ENCODE peak calls at places on chromosome 20, in seven cellular contexts. M is HFFc6; J is AG20443; W is body of pancreas; K is smooth muscle cell of the brain vasculature; I is SK-MEL-5; G is T-helper 2 cell treated with Interferon-gamma antibody and Interleukin-4, amounts not matched to agents 5 μg/mL and 100 μg/mL, for 36 hours. X is an unnamed sample.

GRCh38 chr20:58330229-58330628 is 20.7 kb downstream of the RAB22A start:
- DNase-seq in K (no peak), I (no peak), W (no peak), G (no peak), J (no peak), M (no peak), X (no peak)

GRCh38 chr20:58883243-58883691 is 30.8 kb downstream of the GNAS start:
- DNase-seq in J (peak), K (no peak), W (no peak), M (peak), I (no peak), G (no peak), X (no peak)

GRCh38 chr20:61817575-61817974 is 248.1 kb downstream of the TAF4 start:
- DNase-seq in G (no peak), W (no peak), I (no peak), M (no peak), J (no peak), K (no peak), X (no peak)

GRCh38 chr20:44137210-44137781 is 49.7 kb downstream of the JPH2 start:
- DNase-seq in I (no peak), J (peak), M (peak), K (no peak), G (no peak), W (no peak), X (no peak)

GRCh38 chr20:49517509-49518100 is 35.1 kb upstream of the KCNB1 start:
- DNase-seq in K (no peak), J (peak), I (no peak), G (no peak), W (no peak), M (no peak), X (no peak)

GRCh38 chr20:64232794-64233193 is 22.8 kb upstream of the PCMTD2 start:
- DNase-seq in W (no peak), G (no peak), I (no peak), K (no peak), M (no peak), J (no peak), X (no peak)

GRCh38 chr20:47146703-47147102 is 209.8 kb downstream of the ZMYND8 start:
- DNase-seq in J (peak), M (peak), G (no peak), K (peak), W (no peak), I (peak), X (no peak)

GRCh38 chr20:37989601-37990001 is 43.7 kb downstream of the TTI1 start:
- DNase-seq in G (no peak), K (no peak), M (no peak), I (no peak), J (no peak), W (peak), X (peak)

GRCh38 chr20:2829376-2829775 is 11.1 kb downstream of the PCED1A start:
- DNase-seq in M (no peak), I (no peak), K (no peak), W (no peak), J (no peak), G (no peak), X (no peak)

GRCh38 chr20:39878809-39879208 is 810.2 kb downstream of the MAFB start:
- DNase-seq in J (no peak), G (no peak), M (no peak), K (no peak), I (no peak), W (no peak), X (no peak)

GRCh38 chr20:51338692-51339440 is 203.7 kb downstream of the NFATC2 start:
- DNase-seq in W (no peak), K (no peak), J (no peak), M (peak), G (no peak), I (no peak), X (no peak)

GRCh38 chr20:38001173-38001875 is 31.9 kb downstream of the TTI1 start:
- DNase-seq in I (no peak), W (no peak), K (no peak), G (peak), J (peak), M (peak), X (no peak)

GRCh38 chr20:64049887-64050260 is 435 bp upstream of the SOX18 start:
- DNase-seq in M (no peak), W (no peak), G (no peak), K (no peak), I (no peak), J (no peak), X (no peak)

GRCh38 chr20:460707-461106 is 1.6 kb downstream of the TBC1D20 start:
- DNase-seq in G (no peak), K (no peak), I (peak), M (no peak), J (peak), W (no peak), X (no peak)

GRCh38 chr20:46963196-46963529 is 68.5 kb downstream of the EYA2 start:
- DNase-seq in W (no peak), G (no peak), I (no peak), K (no peak), M (no peak), J (no peak), X (no peak)

GRCh38 chr20:64037498-64038213 is 1.7 kb downstream of the C20orf204 start:
- DNase-seq in G (no peak), M (no peak), K (no peak), W (no peak), J (no peak), I (no peak), X (peak)

GRCh38 chr20:45100563-45101245 is at the start of gene KCNS1:
- DNase-seq in G (no peak), M (no peak), K (no peak), J (peak), W (peak), I (no peak), X (no peak)

GRCh38 chr20:48805286-48805685 is 22.5 kb downstream of the PREX1 start:
- DNase-seq in W (no peak), K (no peak), M (no peak), J (no peak), G (no peak), I (no peak), X (no peak)

GRCh38 chr20:38181971-38182370 is 16.9 kb upstream of the TGM2 start:
- DNase-seq in W (no peak), G (no peak), J (no peak), I (no peak), M (no peak), K (no peak), X (no peak)

GRCh38 chr20:57153238-57153905 is 113.1 kb downstream of the BMP7 start:
- DNase-seq in J (no peak), K (no peak), I (no peak), M (no peak), W (no peak), G (no peak), X (no peak)

GRCh38 chr20:17394411-17394810 is 136.8 kb downstream of the BFSP1 start:
- DNase-seq in W (no peak), M (no peak), K (no peak), J (no peak), I (no peak), G (no peak), X (no peak)